ENCODE peak calls at places on chromosomes 16 and 17, in nine cellular contexts. F is breast epithelium, M is IMR-90, D is upper lobe of right lung, G is neuronal stem cell, H is heart right ventricle, B is HAP-1, S is cardiac muscle cell, A is ovary. V is an unnamed sample. For H3K9me3, the result is how much of the 10 kb centered on the place peaks cover.

GRCh38 chr17:56891751-56892150 is 22.1 kb downstream of the TRIM25 start:
- DNase-seq in D (peak), F (no peak), S (no peak), B (no peak), H (peak), G (no peak), M (no peak), A (no peak), V (peak)

GRCh38 chr16:2196162-2196980 is at the start of gene CASKIN1:
- DNase-seq in F (no peak), G (peak), M (no peak), B (no peak), A (no peak), D (no peak), S (peak), H (no peak), V (no peak)

GRCh38 chr17:10739341-10739905 is 9.6 kb upstream of the TMEM220 start:
- DNase-seq in F (no peak), H (no peak), M (no peak), S (peak), B (no peak), G (no peak), A (no peak), D (no peak), V (no peak)

GRCh38 chr17:71527311-71527710 is 593.5 kb upstream of the SOX9 start:
- DNase-seq in F (no peak), B (no peak), H (no peak), S (no peak), D (no peak), M (peak), A (no peak), G (no peak), V (no peak)

GRCh38 chr17:71329310-71330098 is 791.3 kb upstream of the SOX9 start:
- DNase-seq in F (no peak), A (no peak), G (no peak), H (no peak), M (no peak), D (no peak), B (no peak), S (peak), V (no peak)

GRCh38 chr17:64538508-64539120 is 31.8 kb downstream of the CEP95 start:
- DNase-seq in H (no peak), S (no peak), D (no peak), G (no peak), A (no peak), B (no peak), F (no peak), M (no peak), V (no peak)

GRCh38 chr17:44005865-44006580 is 1.6 kb downstream of the NAGS start:
- DNase-seq in M (no peak), G (no peak), F (no peak), B (no peak), A (no peak), D (peak), H (no peak), S (peak), V (peak)

GRCh38 chr17:11240041-11240801 is 792 bp upstream of the SHISA6 start:
- DNase-seq in B (no peak), G (peak), S (peak), M (no peak), H (peak), D (no peak), F (no peak), A (no peak), V (no peak)

GRCh38 chr17:75295220-75296158 is 6.3 kb upstream of the SLC25A19 start:
- DNase-seq in S (no peak), F (no peak), H (no peak), B (no peak), D (no peak), A (no peak), M (no peak), G (no peak), V (no peak)

GRCh38 chr17:79213305-79213704 is 138.7 kb downstream of the ENGASE start:
- DNase-seq in B (no peak), G (no peak), F (no peak), M (no peak), D (no peak), A (no peak), H (no peak), S (no peak), V (no peak)

GRCh38 chr16:73616186-73616585 is 568.3 kb upstream of the ZFHX3 start:
- DNase-seq in G (peak), F (no peak), D (no peak), B (no peak), H (no peak), S (no peak), A (no peak), M (no peak), V (no peak)

GRCh38 chr17:62807812-62808575 is at the start of gene MARCHF10:
- DNase-seq in M (no peak), G (peak), S (no peak), A (peak), H (no peak), D (peak), B (no peak), F (no peak), V (no peak)

GRCh38 chr17:72387969-72388368 is 267.1 kb downstream of the SOX9 start:
- DNase-seq in A (no peak), S (no peak), H (no peak), B (no peak), G (no peak), F (no peak), D (no peak), M (peak), V (no peak)

GRCh38 chr17:17837966-17838962 is 1.5 kb upstream of the SREBF1 start:
- DNase-seq in M (peak), A (peak), S (no peak), G (no peak), B (peak), H (peak), D (peak), F (no peak), V (no peak)

GRCh38 chr17:44137891-44138709 is 3.6 kb upstream of the HROB start:
- DNase-seq in G (peak), B (peak), D (peak), F (peak), A (peak), H (peak), S (peak), M (peak), V (no peak)

GRCh38 chr16:3413730-3414379 is 12.8 kb downstream of the ZNF174 start:
- DNase-seq in H (no peak), D (no peak), B (no peak), G (no peak), A (no peak), F (no peak), S (no peak), M (no peak), V (no peak)
- H3K9me3 ChIP-seq in H (half or more), D (half or more), B (under half), G (under half), A (under half), F (half or more), S (under half), M (half or more), V (under half)

GRCh38 chr16:71226229-71227141 is 4.0 kb downstream of the HYDIN start:
- DNase-seq in B (no peak), H (no peak), S (no peak), D (no peak), F (no peak), G (no peak), A (no peak), M (no peak), V (no peak)
- H3K9me3 ChIP-seq in B (under half), H (half or more), S (under half), D (under half), F (under half), G (under half), A (under half), M (under half), V (under half)

GRCh38 chr16:35310999-35311398 is 1851.6 kb downstream of the TP53TG3F start:
- DNase-seq in B (no peak), F (no peak), H (no peak), D (no peak), M (no peak), G (no peak), S (no peak), A (no peak), V (no peak)

GRCh38 chr16:35305476-35305875 is 1846.1 kb downstream of the TP53TG3F start:
- DNase-seq in F (no peak), S (no peak), B (no peak), H (no peak), D (no peak), G (no peak), A (no peak), M (no peak), V (no peak)

GRCh38 chr16:35306915-35307314 is 1847.5 kb downstream of the TP53TG3F start:
- DNase-seq in G (no peak), S (no peak), F (no peak), D (no peak), B (no peak), M (no peak), H (no peak), A (no peak), V (no peak)

GRCh38 chr16:35311475-35311874 is 1852.1 kb downstream of the TP53TG3F start:
- DNase-seq in M (no peak), G (no peak), B (no peak), F (no peak), D (no peak), S (no peak), H (no peak), A (no peak), V (no peak)

DNA sequence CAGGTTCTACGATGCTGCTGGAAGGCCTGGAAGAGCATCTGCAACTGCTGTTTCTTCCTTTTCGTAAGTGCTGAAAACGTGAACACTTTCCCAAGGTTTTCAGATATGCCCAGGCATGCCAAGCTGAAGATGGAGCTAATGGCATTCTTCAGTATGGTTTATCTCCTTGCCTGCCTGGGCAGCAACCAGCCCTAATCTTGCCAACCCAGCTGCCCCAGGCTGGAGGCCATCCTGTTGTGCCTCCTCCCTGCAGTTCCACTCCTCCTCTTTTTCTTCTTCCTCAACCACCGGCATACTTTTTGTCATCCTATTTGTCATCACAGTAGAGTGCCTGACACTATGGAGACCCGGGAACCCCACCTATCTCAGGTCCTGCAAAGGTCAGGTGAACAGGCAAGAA is 1849.3 kb downstream of the TP53TG3F start:
- DNase-seq in S (no peak), G (no peak), M (no peak), H (no peak), B (no peak), D (no peak), F (no peak), A (no peak), V (no peak)
- H3K9me3 ChIP-seq in S (under half), G (under half), M (under half), H (under half), B (under half), D (under half), F (under half), A (under half), V (under half)

GRCh38 chr16:79351927-79352326 is 248.6 kb downstream of the MAF start:
- DNase-seq in M (no peak), G (no peak), A (no peak), B (no peak), S (no peak), D (no peak), H (no peak), F (no peak), V (no peak)
- H3K9me3 ChIP-seq in M (under half), G (under half), A (under half), B (under half), S (under half), D (under half), H (under half), F (under half), V (under half)

DNA sequence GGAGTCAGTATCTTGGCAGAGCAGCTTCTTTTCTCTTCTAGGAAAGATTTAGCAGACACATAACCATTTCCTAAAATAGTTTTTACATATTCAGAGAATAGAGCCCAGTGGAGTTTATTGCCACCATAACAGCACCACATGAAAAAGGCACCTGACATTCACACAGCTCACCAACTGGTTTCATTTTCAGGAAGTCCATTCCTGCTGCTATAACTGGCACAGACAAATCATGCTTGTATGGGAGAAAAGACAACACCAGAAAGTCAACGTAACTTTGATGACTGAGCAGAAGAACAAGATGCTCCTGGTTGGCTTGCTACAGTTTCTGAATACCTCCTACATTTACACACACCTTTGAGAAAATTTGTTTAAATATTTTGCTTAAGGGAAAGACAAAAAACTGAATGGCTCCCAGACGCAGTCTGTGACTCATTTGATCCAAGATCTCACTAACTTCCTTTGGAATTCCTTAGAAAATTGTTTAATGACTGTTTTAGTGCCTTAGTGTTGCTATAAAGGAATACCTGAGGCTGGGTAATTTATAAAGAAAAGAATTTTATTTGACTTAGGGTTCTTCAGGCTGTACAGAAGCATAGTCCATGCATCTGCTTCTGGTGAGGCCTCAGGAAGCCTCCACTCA is 1380.6 kb downstream of the CDH8 start:
- DNase-seq in H (no peak), G (no peak), F (no peak), B (no peak), M (no peak), S (no peak), A (no peak), D (no peak), V (no peak)
- H3K9me3 ChIP-seq in H (under half), G (under half), F (under half), B (under half), M (under half), S (under half), A (under half), D (under half), V (under half)

DNA sequence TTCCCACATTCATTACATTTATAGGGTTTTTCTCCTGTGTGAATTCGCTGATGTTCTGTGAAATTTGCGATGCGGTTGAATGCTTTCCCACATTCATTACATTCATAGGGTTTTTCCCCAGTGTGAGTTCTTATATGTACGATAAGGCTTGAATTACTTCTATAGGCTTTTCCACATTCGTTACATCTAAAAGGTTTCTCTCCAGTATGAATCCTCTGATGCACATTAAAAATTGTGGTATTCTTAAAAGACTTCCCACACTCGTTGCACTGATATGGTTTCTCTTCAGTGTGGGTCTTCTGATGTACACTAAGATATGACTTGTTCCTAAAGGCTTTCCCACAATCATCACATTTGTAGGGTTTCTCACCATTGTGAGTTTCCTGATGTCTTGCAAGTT is 30.4 kb downstream of the ZNF624 start:
- DNase-seq in B (no peak), A (no peak), D (no peak), H (no peak), M (no peak), S (no peak), F (no peak), G (no peak), V (no peak)
- H3K9me3 ChIP-seq in B (under half), A (under half), D (half or more), H (half or more), M (half or more), S (under half), F (half or more), G (half or more), V (under half)

DNA sequence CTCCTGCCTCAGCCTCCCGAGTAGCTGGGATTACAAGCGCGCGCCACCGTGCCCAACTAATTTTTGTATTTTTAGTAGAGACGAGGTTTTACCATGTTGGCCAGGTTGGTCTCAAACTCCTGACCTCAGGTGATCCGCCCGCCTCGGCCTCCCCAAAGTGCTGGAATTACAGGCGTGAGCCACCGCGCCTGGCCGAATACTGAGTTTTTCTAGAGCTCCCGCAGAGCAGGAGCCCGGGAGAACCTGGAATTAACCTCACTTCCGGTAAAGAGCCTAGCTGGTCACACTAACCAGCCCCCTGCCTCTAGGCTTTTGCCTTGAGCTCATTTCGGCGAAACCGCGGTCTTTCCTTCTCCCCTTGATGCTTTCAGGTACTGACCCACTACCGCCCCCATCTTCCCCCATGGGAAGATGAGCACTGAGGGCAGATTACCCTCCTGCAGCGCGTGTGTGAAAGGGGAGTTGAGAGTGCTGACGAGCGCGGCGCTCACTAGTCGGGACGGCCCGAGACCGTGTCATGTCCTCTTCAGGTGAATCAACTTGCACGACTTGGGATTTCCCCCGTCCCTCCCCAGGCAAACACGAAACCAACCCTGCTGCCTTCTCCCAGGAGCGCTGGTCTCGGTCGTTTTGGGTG is 743 bp upstream of the NEK8 start:
- DNase-seq in M (peak), H (peak), B (peak), D (peak), G (peak), A (peak), S (peak), F (peak), V (peak)
- H3K9me3 ChIP-seq in M (under half), H (under half), B (under half), D (under half), G (under half), A (under half), S (under half), F (under half), V (under half)

DNA sequence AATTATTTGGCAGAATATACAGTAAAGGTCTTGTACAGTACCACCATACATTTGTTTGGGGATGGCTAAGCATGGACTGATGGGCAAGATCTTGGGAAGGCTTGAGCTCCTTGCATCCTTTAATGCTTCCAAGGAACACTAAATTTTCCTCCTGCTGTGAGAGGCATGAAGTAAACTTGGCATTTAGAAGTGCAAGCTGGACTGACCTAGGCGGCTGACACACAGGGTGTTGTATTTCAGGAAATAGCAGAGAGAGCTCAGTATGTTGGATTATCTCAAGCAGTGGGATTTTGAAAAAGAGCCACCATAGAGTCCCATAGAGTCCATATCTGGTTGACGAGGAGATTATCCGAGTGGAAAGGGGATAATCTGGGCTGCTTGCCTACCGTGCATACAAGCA is 2137.1 kb downstream of the TP53TG3F start:
- DNase-seq in B (no peak), D (no peak), F (no peak), A (no peak), S (no peak), H (no peak), G (no peak), M (no peak), V (no peak)
- H3K9me3 ChIP-seq in B (under half), D (under half), F (under half), A (under half), S (under half), H (under half), G (under half), M (under half), V (under half)

GRCh38 chr17:26807024-26807423 is 486.9 kb upstream of the WSB1 start:
- DNase-seq in F (no peak), A (no peak), D (no peak), B (no peak), H (no peak), G (no peak), M (no peak), S (no peak), V (no peak)
- H3K9me3 ChIP-seq in F (under half), A (under half), D (under half), B (under half), H (half or more), G (under half), M (under half), S (under half), V (under half)

GRCh38 chr16:26252598-26252997 is 560.8 kb downstream of the HS3ST4 start:
- DNase-seq in F (no peak), H (no peak), B (no peak), S (no peak), D (no peak), M (no peak), G (no peak), A (no peak), V (no peak)

GRCh38 chr16:26247063-26247462 is 555.3 kb downstream of the HS3ST4 start:
- DNase-seq in B (no peak), A (no peak), H (no peak), M (no peak), S (no peak), F (no peak), G (no peak), D (no peak), V (no peak)
- H3K9me3 ChIP-seq in B (under half), A (under half), H (under half), M (under half), S (under half), F (under half), G (under half), D (under half), V (under half)

V was measured in T-helper 17 cell.